ENCODE peak calls at places on chromosome 15, in five cellular contexts. M, L, P, F and C are unnamed samples.

GRCh38 chr15:65804252-65804931 is 12.3 kb upstream of the DENND4A start:
- DNase-seq in M (no peak), L (peak; percentile 63), P (no peak), F (peak; percentile 13), C (no peak)

GRCh38 chr15:71444866-71445590 is 329.8 kb downstream of the THSD4 start:
- DNase-seq in M (no peak), L (peak; percentile 82), P (no peak), F (no peak), C (no peak)

GRCh38 chr15:85558747-85559327 is 178.4 kb downstream of the AKAP13 start:
- DNase-seq in M (no peak), L (no peak), P (no peak), F (no peak), C (no peak)

GRCh38 chr15:59892995-59893394 is 111.1 kb upstream of the FOXB1 start:
- DNase-seq in M (no peak), L (peak; percentile 6), P (no peak), F (no peak), C (no peak)

GRCh38 chr15:31457631-31458526 is 131.2 kb downstream of the KLF13 start:
- DNase-seq in M (no peak), L (peak; percentile 44), P (no peak), F (no peak), C (peak; percentile 7)

GRCh38 chr15:40092416-40093223 is 16.1 kb downstream of the BMF start:
- DNase-seq in M (no peak), L (peak; percentile 86), P (peak; percentile 74), F (peak; percentile 63), C (peak; percentile 95)

GRCh38 chr15:78873796-78874761 is 1.4 kb downstream of the MORF4L1 start:
- DNase-seq in M (no peak), L (peak; percentile 22), P (peak; percentile 24), F (no peak), C (peak; percentile 30)

GRCh38 chr15:33500432-33500831 is 189.7 kb downstream of the RYR3 start:
- DNase-seq in M (no peak), L (no peak), P (no peak), F (no peak), C (no peak)

GRCh38 chr15:43469867-43470266 is 23.1 kb downstream of the TP53BP1 start:
- DNase-seq in M (no peak), L (peak; percentile 82), P (no peak), F (no peak), C (no peak)

GRCh38 chr15:65412556-65412955 is 10.2 kb downstream of the IGDCC4 start:
- DNase-seq in M (no peak), L (no peak), P (no peak), F (no peak), C (no peak)

GRCh38 chr15:89177633-89178306 is 43.6 kb downstream of the RLBP1 start:
- DNase-seq in M (peak; percentile 52), L (peak; percentile 83), P (peak; percentile 62), F (no peak), C (peak; percentile 70)

GRCh38 chr15:76075060-76075459 is 15.3 kb downstream of the TMEM266 start:
- DNase-seq in M (no peak), L (no peak), P (no peak), F (no peak), C (no peak)

GRCh38 chr15:60557157-60557556 is 78.2 kb upstream of the ICE2 start:
- DNase-seq in M (no peak), L (peak; percentile 7), P (no peak), F (no peak), C (no peak)

GRCh38 chr15:64681424-64682024 is 93.9 kb downstream of the RBPMS2 start:
- DNase-seq in M (peak; percentile 61), L (peak; percentile 65), P (peak; percentile 32), F (peak; percentile 25), C (peak; percentile 46)

GRCh38 chr15:68791431-68792283 is 29.0 kb downstream of the ANP32A start:
- DNase-seq in M (no peak), L (no peak), P (no peak), F (no peak), C (no peak)

GRCh38 chr15:61584410-61584809 is 355.3 kb upstream of the RORA start:
- DNase-seq in M (no peak), L (no peak), P (no peak), F (no peak), C (no peak)

GRCh38 chr15:92123848-92124631 is 269.6 kb upstream of the ST8SIA2 start:
- DNase-seq in M (no peak), L (no peak), P (no peak), F (no peak), C (no peak)

GRCh38 chr15:57321973-57322601 is 54.2 kb upstream of the CGNL1 start:
- DNase-seq in M (no peak), L (no peak), P (no peak), F (no peak), C (no peak)

GRCh38 chr15:31256385-31257265 is 70.0 kb upstream of the KLF13 start:
- DNase-seq in M (no peak), L (no peak), P (peak; percentile 20), F (no peak), C (no peak)

GRCh38 chr15:64146041-64146440 is 5.5 kb upstream of the SNX22 start:
- DNase-seq in M (no peak), L (no peak), P (no peak), F (no peak), C (no peak)

GRCh38 chr15:99097441-99098410 is 7.2 kb upstream of the SYNM start:
- DNase-seq in M (no peak), L (no peak), P (no peak), F (no peak), C (no peak)
- TF ChIP-seq POLR2A in M (no peak), L (no peak), P (no peak), F (peak; percentile 64), C (no peak)

GRCh38 chr15:90223441-90224165 is 10.1 kb downstream of the CIB1 start:
- DNase-seq in M (no peak), L (no peak), P (no peak), F (no peak), C (no peak)
- H3K4me1 ChIP-seq in M (no peaks in the 10 kb centered on the region), L (peaks cover 3% of the 10 kb centered on the region), P (peaks cover 14% of the 10 kb centered on the region), F (peaks cover 9% of the 10 kb centered on the region), C (no peaks in the 10 kb centered on the region)

GRCh38 chr15:87632364-87632763 is 624.2 kb downstream of the NTRK3 start:
- DNase-seq in M (no peak), L (no peak), P (no peak), F (no peak), C (no peak)

GRCh38 chr15:87631775-87632174 is 624.8 kb downstream of the NTRK3 start:
- DNase-seq in M (no peak), L (no peak), P (no peak), F (no peak), C (no peak)

GRCh38 chr15:87633471-87633870 is 623.1 kb downstream of the NTRK3 start:
- DNase-seq in M (no peak), L (no peak), P (no peak), F (no peak), C (no peak)

GRCh38 chr15:87628311-87628710 is 628.2 kb downstream of the NTRK3 start:
- DNase-seq in M (no peak), L (no peak), P (no peak), F (no peak), C (no peak)

GRCh38 chr15:87631093-87631492 is 625.4 kb downstream of the NTRK3 start:
- DNase-seq in M (no peak), L (no peak), P (no peak), F (no peak), C (no peak)
- H3K27ac ChIP-seq in M (no peak overlapping the region), L (no peak overlapping the region), P (no peak overlapping the region), F (no peak overlapping the region), C (no peak overlapping the region)

GRCh38 chr15:27983496-27983895 is 115.6 kb downstream of the OCA2 start:
- DNase-seq in M (no peak), L (no peak), P (no peak), F (no peak), C (no peak)
- TF ChIP-seq POLR2A in M (no peak), L (no peak), P (no peak), F (no peak), C (no peak)

DNA sequence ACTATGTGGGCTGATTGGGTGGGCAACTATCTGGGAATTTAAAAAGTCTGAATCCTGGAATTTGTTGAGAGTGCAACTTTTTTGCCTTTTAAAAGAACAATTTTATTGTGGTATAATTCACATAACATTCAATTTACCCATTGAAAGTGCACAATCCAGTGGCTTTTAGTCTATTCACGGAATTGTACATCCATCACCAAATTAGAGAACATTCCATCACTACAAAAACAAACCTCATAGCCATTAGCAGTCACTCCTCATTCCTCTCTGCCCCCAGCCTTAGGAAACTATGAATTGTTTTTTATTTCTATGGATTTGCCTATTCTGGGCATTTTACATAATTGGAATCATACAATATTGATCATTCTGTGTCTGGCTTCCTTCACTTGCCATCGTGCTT is 101.8 kb upstream of the ALDH1A3 start:
- DNase-seq in M (no peak), L (no peak), P (no peak), F (no peak), C (no peak)
- H3K4me1 ChIP-seq in M (no peaks in the 10 kb centered on the region), L (no peaks in the 10 kb centered on the region), P (no peaks in the 10 kb centered on the region), F (no peaks in the 10 kb centered on the region), C (no peaks in the 10 kb centered on the region)

GRCh38 chr15:77186518-77187095 is 115.7 kb upstream of the TSPAN3 start:
- DNase-seq in M (peak; percentile 10), L (peak; percentile 47), P (no peak), F (no peak), C (no peak)
- H3K27ac ChIP-seq in M (no peak overlapping the region), L (no peak overlapping the region), P (peak overlapping the region; percentile 40), F (peak overlapping the region; percentile 3), C (peak overlapping the region; percentile 76)

GRCh38 chr15:99098991-99099390 is 5.9 kb upstream of the SYNM start:
- DNase-seq in M (no peak), L (no peak), P (no peak), F (no peak), C (no peak)

GRCh38 chr15:99099661-99100060 is 5.2 kb upstream of the SYNM start:
- DNase-seq in M (no peak), L (no peak), P (no peak), F (no peak), C (no peak)

GRCh38 chr15:99102332-99103235 is 2.3 kb upstream of the SYNM start:
- DNase-seq in M (no peak), L (no peak), P (no peak), F (no peak), C (peak; percentile 11)

GRCh38 chr15:99101501-99101900 is 3.4 kb upstream of the SYNM start:
- DNase-seq in M (no peak), L (no peak), P (no peak), F (no peak), C (no peak)

DNA sequence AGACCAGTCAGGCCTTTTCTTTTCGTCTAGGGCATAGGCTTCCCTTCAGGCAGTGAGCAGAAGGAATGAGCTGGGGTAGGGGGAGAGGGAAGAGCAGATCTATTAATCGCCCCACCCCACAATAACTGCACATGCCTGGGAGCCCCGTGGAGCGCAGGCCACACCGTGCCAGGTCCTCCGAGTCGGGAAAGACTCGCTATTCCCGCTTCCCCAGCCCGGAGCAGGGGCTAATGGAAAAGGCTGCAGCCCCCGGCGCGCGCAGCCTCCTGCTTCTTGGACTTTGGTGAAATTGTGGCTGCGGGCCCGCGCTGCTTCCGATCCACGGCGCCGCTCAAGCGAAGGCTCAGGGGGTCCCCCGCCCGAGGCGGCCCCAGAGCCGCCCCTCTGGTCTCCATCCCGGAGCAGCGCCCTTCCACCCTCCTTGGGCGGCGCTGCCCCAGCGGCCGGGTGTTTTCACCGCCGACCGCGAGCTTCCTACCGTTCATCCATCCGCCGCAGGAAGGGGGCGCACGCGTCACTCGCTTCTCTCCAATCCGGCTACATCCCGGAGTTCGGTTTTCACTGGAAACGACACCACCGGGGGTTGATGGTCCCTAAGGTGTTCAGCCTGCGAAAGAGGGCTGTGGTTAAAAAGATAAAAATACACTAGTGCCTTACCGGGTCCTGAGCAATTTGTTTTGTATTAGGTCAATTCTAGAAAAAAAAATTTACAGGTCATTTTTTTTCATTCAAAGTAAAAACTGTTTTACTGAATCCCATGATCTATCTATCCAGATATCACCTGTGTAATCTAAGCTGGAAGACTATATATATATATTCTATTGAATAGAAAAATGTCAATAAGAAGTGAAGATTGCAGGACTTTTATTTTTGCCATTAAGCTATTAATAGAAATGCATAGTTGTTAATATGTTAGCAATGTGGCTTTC is 4.4 kb upstream of the SYNM start:
- DNase-seq in M (peak; percentile 36), L (peak; percentile 63), P (peak; percentile 83), F (peak; percentile 65), C (peak; percentile 78)
- TF ChIP-seq POLR2A in M (no peak), L (no peak), P (no peak), F (peak; percentile 55), C (no peak)